ENCODE peak calls at places on chromosomes 1 and 21, in four cellular contexts. One of them, this sample, is unnamed.

GRCh38 chr1:59163268-59164092 is 133.4 kb upstream of the FGGY start:
- DNase-seq in CD8-positive, alpha-beta T cell: no peak
- DNase-seq in astrocyte of the spinal cord: peak; percentile 95
- DNase-seq in fibroblast of pulmonary artery: peak; percentile 62
- DNase-seq in this sample: no peak

GRCh38 chr1:9332513-9333143 is 39.9 kb downstream of the SPSB1 start:
- DNase-seq in CD8-positive, alpha-beta T cell: no peak
- DNase-seq in astrocyte of the spinal cord: no peak
- DNase-seq in fibroblast of pulmonary artery: no peak
- DNase-seq in this sample: no peak

GRCh38 chr1:115337633-115338456 is at the start of gene NGF:
- DNase-seq in fibroblast of pulmonary artery: peak; percentile 55
- DNase-seq in CD8-positive, alpha-beta T cell: no peak
- DNase-seq in astrocyte of the spinal cord: peak; percentile 62
- DNase-seq in this sample: no peak

GRCh38 chr1:89799495-89799894 is 21.3 kb upstream of the LRRC8D start:
- DNase-seq in fibroblast of pulmonary artery: no peak
- DNase-seq in CD8-positive, alpha-beta T cell: no peak
- DNase-seq in astrocyte of the spinal cord: peak; percentile 20
- DNase-seq in this sample: no peak

GRCh38 chr21:41761211-41762181 is 5.4 kb downstream of the RIPK4 start:
- DNase-seq in CD8-positive, alpha-beta T cell: no peak
- DNase-seq in astrocyte of the spinal cord: peak; percentile 13
- DNase-seq in fibroblast of pulmonary artery: peak; percentile 27
- DNase-seq in this sample: peak; percentile 48

GRCh38 chr1:244077473-244078220 is 26.6 kb downstream of the ZBTB18 start:
- DNase-seq in astrocyte of the spinal cord: no peak
- DNase-seq in fibroblast of pulmonary artery: no peak
- DNase-seq in CD8-positive, alpha-beta T cell: no peak
- DNase-seq in this sample: no peak

GRCh38 chr1:215637041-215637573 is 70.0 kb downstream of the KCTD3 start:
- DNase-seq in CD8-positive, alpha-beta T cell: no peak
- DNase-seq in fibroblast of pulmonary artery: peak; percentile 55
- DNase-seq in astrocyte of the spinal cord: peak; percentile 89
- DNase-seq in this sample: no peak

GRCh38 chr1:152398812-152399698 is 15.0 kb downstream of the CRNN start:
- DNase-seq in astrocyte of the spinal cord: no peak
- DNase-seq in fibroblast of pulmonary artery: peak; percentile 16
- DNase-seq in CD8-positive, alpha-beta T cell: no peak
- DNase-seq in this sample: peak; percentile 58

GRCh38 chr21:17372200-17372599 is 140.6 kb upstream of the CXADR start:
- DNase-seq in CD8-positive, alpha-beta T cell: no peak
- DNase-seq in fibroblast of pulmonary artery: no peak
- DNase-seq in astrocyte of the spinal cord: no peak
- DNase-seq in this sample: no peak

GRCh38 chr1:99441234-99442095 is 177.2 kb downstream of the PLPPR4 start:
- DNase-seq in fibroblast of pulmonary artery: peak; percentile 30
- DNase-seq in CD8-positive, alpha-beta T cell: no peak
- DNase-seq in astrocyte of the spinal cord: peak; percentile 67
- DNase-seq in this sample: no peak

GRCh38 chr21:38821248-38821647 is 15.5 kb downstream of the ETS2 start:
- DNase-seq in fibroblast of pulmonary artery: no peak
- DNase-seq in CD8-positive, alpha-beta T cell: no peak
- DNase-seq in astrocyte of the spinal cord: no peak
- DNase-seq in this sample: no peak

GRCh38 chr21:29264721-29265120 is 34.0 kb upstream of the BACH1 start:
- DNase-seq in astrocyte of the spinal cord: no peak
- DNase-seq in CD8-positive, alpha-beta T cell: no peak
- DNase-seq in fibroblast of pulmonary artery: no peak
- DNase-seq in this sample: no peak

GRCh38 chr1:168991667-168992475 is 114.6 kb upstream of the ATP1B1 start:
- DNase-seq in CD8-positive, alpha-beta T cell: no peak
- DNase-seq in fibroblast of pulmonary artery: no peak
- DNase-seq in astrocyte of the spinal cord: no peak
- DNase-seq in this sample: no peak

GRCh38 chr1:64061430-64062104 is 141.9 kb upstream of the UBE2U start:
- DNase-seq in fibroblast of pulmonary artery: no peak
- DNase-seq in CD8-positive, alpha-beta T cell: no peak
- DNase-seq in astrocyte of the spinal cord: no peak
- DNase-seq in this sample: no peak

GRCh38 chr1:68511254-68511653 is 14.4 kb upstream of the DEPDC1 start:
- DNase-seq in CD8-positive, alpha-beta T cell: no peak
- DNase-seq in astrocyte of the spinal cord: no peak
- DNase-seq in fibroblast of pulmonary artery: no peak
- DNase-seq in this sample: no peak

GRCh38 chr1:70827030-70827429 is 220.6 kb downstream of the PTGER3 start:
- DNase-seq in CD8-positive, alpha-beta T cell: no peak
- DNase-seq in fibroblast of pulmonary artery: no peak
- DNase-seq in astrocyte of the spinal cord: no peak
- DNase-seq in this sample: no peak

GRCh38 chr1:18778437-18778836 is 81.0 kb downstream of the TAS1R2 start:
- DNase-seq in astrocyte of the spinal cord: no peak
- DNase-seq in CD8-positive, alpha-beta T cell: no peak
- DNase-seq in fibroblast of pulmonary artery: no peak
- DNase-seq in this sample: no peak

GRCh38 chr1:98389809-98390208 is 271.7 kb upstream of the SNX7 start:
- DNase-seq in fibroblast of pulmonary artery: peak; percentile 63
- DNase-seq in CD8-positive, alpha-beta T cell: no peak
- DNase-seq in astrocyte of the spinal cord: peak; percentile 87
- DNase-seq in this sample: no peak

GRCh38 chr21:42582422-42583149 is 68.9 kb downstream of the SLC37A1 start:
- DNase-seq in astrocyte of the spinal cord: no peak
- DNase-seq in fibroblast of pulmonary artery: no peak
- DNase-seq in CD8-positive, alpha-beta T cell: no peak
- DNase-seq in this sample: no peak

GRCh38 chr1:7294636-7295035 is 476.5 kb upstream of the VAMP3 start:
- DNase-seq in fibroblast of pulmonary artery: no peak
- DNase-seq in CD8-positive, alpha-beta T cell: no peak
- DNase-seq in astrocyte of the spinal cord: no peak
- DNase-seq in this sample: no peak

GRCh38 chr1:13749543-13750307 is 49.7 kb downstream of the PRDM2 start:
- DNase-seq in CD8-positive, alpha-beta T cell: peak; percentile 49
- DNase-seq in fibroblast of pulmonary artery: peak; percentile 52
- DNase-seq in astrocyte of the spinal cord: peak; percentile 26
- DNase-seq in this sample: peak; percentile 46

GRCh38 chr1:174158767-174159252 is 510 bp upstream of the RABGAP1L start:
- DNase-seq in CD8-positive, alpha-beta T cell: no peak
- DNase-seq in fibroblast of pulmonary artery: no peak
- DNase-seq in astrocyte of the spinal cord: no peak
- DNase-seq in this sample: no peak

GRCh38 chr1:82979593-82980230 is 1019.2 kb downstream of the TTLL7 start:
- DNase-seq in fibroblast of pulmonary artery: no peak
- DNase-seq in CD8-positive, alpha-beta T cell: no peak
- DNase-seq in astrocyte of the spinal cord: no peak
- DNase-seq in this sample: no peak

GRCh38 chr1:118159578-118159977 is 25.4 kb downstream of the SPAG17 start:
- DNase-seq in astrocyte of the spinal cord: no peak
- DNase-seq in fibroblast of pulmonary artery: no peak
- DNase-seq in CD8-positive, alpha-beta T cell: no peak
- DNase-seq in this sample: no peak

GRCh38 chr1:214583824-214584554 is 19.0 kb upstream of the CENPF start:
- DNase-seq in astrocyte of the spinal cord: no peak
- DNase-seq in fibroblast of pulmonary artery: no peak
- DNase-seq in CD8-positive, alpha-beta T cell: no peak
- DNase-seq in this sample: no peak
- TF ChIP-seq CTCF in astrocyte of the spinal cord: no peak
- TF ChIP-seq CTCF in fibroblast of pulmonary artery: no peak
- TF ChIP-seq CTCF in CD8-positive, alpha-beta T cell: no peak
- TF ChIP-seq CTCF in this sample: no peak

DNA sequence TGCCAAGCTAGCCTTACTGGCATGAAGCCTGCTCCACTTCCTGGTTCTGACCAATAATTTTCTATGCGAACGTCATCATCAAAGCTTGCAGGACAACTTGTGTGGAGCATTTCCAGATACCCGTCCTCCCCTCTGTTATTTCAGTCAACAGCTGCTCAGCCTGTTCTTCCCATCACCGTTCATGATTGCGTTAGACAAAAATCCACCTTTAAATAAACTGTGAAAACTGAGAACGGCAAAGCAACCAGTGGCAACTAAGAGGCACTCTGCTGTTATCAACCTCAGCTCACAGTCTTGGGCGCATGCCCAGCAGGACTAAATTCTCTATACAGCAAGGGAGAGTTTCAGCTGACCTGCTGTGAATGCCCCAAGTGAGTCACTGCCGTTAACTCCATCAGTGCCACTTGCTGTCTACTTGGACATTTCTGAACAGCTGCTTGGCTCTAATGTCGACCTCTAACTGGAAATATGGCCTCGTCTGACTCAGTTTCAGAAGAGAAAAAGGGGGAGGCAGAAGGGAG is 207.4 kb upstream of the RUNX1 start:
- DNase-seq in CD8-positive, alpha-beta T cell: no peak
- DNase-seq in astrocyte of the spinal cord: peak; percentile 99
- DNase-seq in fibroblast of pulmonary artery: peak; percentile 99
- DNase-seq in this sample: peak; percentile 82
- TF ChIP-seq CTCF in CD8-positive, alpha-beta T cell: no peak
- TF ChIP-seq CTCF in astrocyte of the spinal cord: no peak
- TF ChIP-seq CTCF in fibroblast of pulmonary artery: peak; percentile 12
- TF ChIP-seq CTCF in this sample: no peak

DNA sequence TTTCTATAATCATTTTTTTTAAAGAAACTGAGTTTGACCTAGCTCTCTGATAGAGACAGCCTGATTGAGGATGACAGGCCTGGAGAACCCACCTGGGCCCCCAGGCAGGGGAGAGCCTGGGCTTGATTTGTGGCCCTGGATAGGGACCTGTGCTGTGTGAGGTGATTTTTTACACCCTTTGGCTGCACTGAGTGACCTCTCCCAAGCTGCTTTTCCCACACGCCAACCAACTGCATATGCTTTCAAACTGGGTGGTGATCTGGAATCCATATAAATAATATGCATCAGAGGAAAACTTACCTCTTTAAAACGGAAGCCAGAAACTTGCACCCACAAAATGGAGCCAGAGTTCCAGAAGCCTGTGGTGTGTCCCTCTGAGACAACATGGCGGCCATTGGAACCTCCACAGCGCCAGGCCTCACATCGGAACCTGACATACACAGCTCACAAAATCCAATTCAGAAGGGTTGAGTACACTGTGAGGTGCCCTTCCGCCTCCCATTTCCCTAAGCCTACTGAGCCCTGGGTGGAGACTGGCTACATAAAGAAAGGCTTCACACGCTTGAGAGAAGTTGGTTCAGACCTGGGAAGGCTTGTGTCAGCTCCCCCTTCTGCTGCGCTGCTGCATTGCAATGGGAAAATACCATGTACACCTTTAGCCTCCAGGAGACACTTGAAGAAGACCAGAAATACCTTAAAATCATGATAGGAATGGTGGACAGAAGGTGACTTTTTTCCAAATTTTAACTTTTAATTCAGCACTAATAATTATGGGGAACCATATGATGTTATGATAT is 160.7 kb downstream of the HHIPL2 start:
- DNase-seq in CD8-positive, alpha-beta T cell: no peak
- DNase-seq in astrocyte of the spinal cord: no peak
- DNase-seq in fibroblast of pulmonary artery: no peak
- DNase-seq in this sample: no peak
- TF ChIP-seq CTCF in CD8-positive, alpha-beta T cell: no peak
- TF ChIP-seq CTCF in astrocyte of the spinal cord: peak; percentile 27
- TF ChIP-seq CTCF in fibroblast of pulmonary artery: peak; percentile 0
- TF ChIP-seq CTCF in this sample: peak; percentile 21

GRCh38 chr1:49036700-49037099 is 260.0 kb upstream of the BEND5 start:
- DNase-seq in astrocyte of the spinal cord: no peak
- DNase-seq in CD8-positive, alpha-beta T cell: no peak
- DNase-seq in fibroblast of pulmonary artery: no peak
- DNase-seq in this sample: peak; percentile 2
- TF ChIP-seq CTCF in astrocyte of the spinal cord: no peak
- TF ChIP-seq CTCF in CD8-positive, alpha-beta T cell: no peak
- TF ChIP-seq CTCF in fibroblast of pulmonary artery: no peak
- TF ChIP-seq CTCF in this sample: no peak

GRCh38 chr1:116921301-116921885 is 11.7 kb downstream of the PTGFRN start:
- DNase-seq in fibroblast of pulmonary artery: no peak
- DNase-seq in CD8-positive, alpha-beta T cell: no peak
- DNase-seq in astrocyte of the spinal cord: no peak
- DNase-seq in this sample: no peak

GRCh38 chr1:116921937-116922336 is 12.2 kb downstream of the PTGFRN start:
- DNase-seq in fibroblast of pulmonary artery: no peak
- DNase-seq in CD8-positive, alpha-beta T cell: no peak
- DNase-seq in astrocyte of the spinal cord: no peak
- DNase-seq in this sample: no peak

GRCh38 chr1:116918714-116919357 is 9.1 kb downstream of the PTGFRN start:
- DNase-seq in astrocyte of the spinal cord: no peak
- DNase-seq in fibroblast of pulmonary artery: no peak
- DNase-seq in CD8-positive, alpha-beta T cell: no peak
- DNase-seq in this sample: no peak

GRCh38 chr1:116920211-116920610 is 10.5 kb downstream of the PTGFRN start:
- DNase-seq in CD8-positive, alpha-beta T cell: no peak
- DNase-seq in astrocyte of the spinal cord: no peak
- DNase-seq in fibroblast of pulmonary artery: no peak
- DNase-seq in this sample: no peak

DNA sequence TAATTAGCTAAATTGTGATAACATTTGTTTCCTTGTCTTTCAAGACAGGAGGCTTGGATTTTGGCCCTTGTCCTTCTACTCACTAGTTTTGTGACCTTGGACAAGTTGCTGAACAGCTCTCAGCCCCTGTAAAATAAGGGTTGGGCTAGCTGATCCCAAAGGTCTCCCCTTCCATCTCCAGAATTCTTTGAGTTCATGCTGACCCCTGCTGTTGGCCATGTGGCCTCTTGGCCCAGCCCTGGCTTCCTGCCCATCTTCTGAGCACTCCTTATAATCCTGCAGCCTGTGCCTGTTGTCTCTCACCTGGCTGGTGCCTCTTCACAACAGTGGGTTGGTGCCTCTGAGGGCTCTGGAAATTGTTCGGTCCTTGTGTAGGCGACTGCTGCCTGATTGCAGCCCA is 10.1 kb downstream of the PTGFRN start:
- DNase-seq in fibroblast of pulmonary artery: no peak
- DNase-seq in astrocyte of the spinal cord: no peak
- DNase-seq in CD8-positive, alpha-beta T cell: no peak
- DNase-seq in this sample: no peak
- TF ChIP-seq CTCF in fibroblast of pulmonary artery: no peak
- TF ChIP-seq CTCF in astrocyte of the spinal cord: no peak
- TF ChIP-seq CTCF in CD8-positive, alpha-beta T cell: no peak
- TF ChIP-seq CTCF in this sample: no peak